ENCODE peak calls at places on chromosome 4, in six cellular contexts. F is sciatic nerve; P is hepatic stellate cell; D is Right ventricle myocardium superior; X is stimulated activated CD4-positive, alpha-beta T cell treated with anti-CD3 and anti-CD28 coated beads, TNF-alpha, amount 100 ng/mL, for 48 hours; O is CD8-positive, alpha-beta T cell. I is an unnamed sample.

GRCh38 chr4:84530871-84531270 is 31.8 kb upstream of the NKX6-1 start:
- DNase-seq in F (no peak), P (no peak), D (no peak), X (no peak), O (no peak), I (no peak)

GRCh38 chr4:33924239-33924638 is 2320.1 kb downstream of the ARAP2 start:
- DNase-seq in F (no peak), P (no peak), D (no peak), X (no peak), O (no peak), I (no peak)

GRCh38 chr4:115101675-115102074 is 11.7 kb downstream of the NDST4 start:
- DNase-seq in F (no peak), P (no peak), D (no peak), X (no peak), O (no peak), I (no peak)

GRCh38 chr4:158610790-158611189 is 60.9 kb downstream of the C4orf46 start:
- DNase-seq in F (no peak), P (no peak), D (no peak), X (no peak), O (no peak), I (no peak)

GRCh38 chr4:173469622-173470021 is 60.4 kb downstream of the HAND2 start:
- DNase-seq in F (no peak), P (no peak), D (no peak), X (no peak), O (no peak), I (no peak)

GRCh38 chr4:2441393-2442174 is 22.8 kb downstream of the CFAP99 start:
- DNase-seq in F (no peak), P (peak), D (peak), X (peak), O (peak), I (peak)

GRCh38 chr4:181685461-181685860 is 557.7 kb upstream of the TENM3 start:
- DNase-seq in F (no peak), P (no peak), D (no peak), X (no peak), O (no peak), I (no peak)

GRCh38 chr4:105619193-105619931 is 66.9 kb downstream of the ARHGEF38 start:
- DNase-seq in F (peak), P (no peak), D (peak), X (no peak), O (no peak), I (peak)

GRCh38 chr4:52670121-52670520 is 11.0 kb upstream of the USP46 start:
- DNase-seq in F (no peak), P (no peak), D (no peak), X (no peak), O (no peak), I (no peak)

GRCh38 chr4:142567199-142567598 is 278.9 kb downstream of the INPP4B start:
- DNase-seq in F (no peak), P (no peak), D (no peak), X (peak), O (peak), I (no peak)

GRCh38 chr4:37620174-37620573 is 66.0 kb downstream of the RELL1 start:
- DNase-seq in F (no peak), P (no peak), D (no peak), X (no peak), O (no peak), I (no peak)

GRCh38 chr4:31458813-31459212 is 738.6 kb downstream of the PCDH7 start:
- DNase-seq in F (no peak), P (no peak), D (no peak), X (no peak), O (no peak), I (no peak)

GRCh38 chr4:186920486-186920885 is 196.8 kb upstream of the FAT1 start:
- DNase-seq in F (no peak), P (peak), D (no peak), X (no peak), O (no peak), I (no peak)

GRCh38 chr4:173182403-173182802 is 13.8 kb downstream of the GALNT7 start:
- DNase-seq in F (no peak), P (peak), D (no peak), X (no peak), O (no peak), I (no peak)

GRCh38 chr4:2322227-2322626 is 60.3 kb upstream of the MXD4 start:
- DNase-seq in F (peak), P (no peak), D (no peak), X (no peak), O (no peak), I (no peak)

GRCh38 chr4:7139167-7139979 is 53.0 kb upstream of the SORCS2 start:
- DNase-seq in F (no peak), P (no peak), D (no peak), X (no peak), O (no peak), I (no peak)

GRCh38 chr4:2296621-2297601 is 35.0 kb upstream of the MXD4 start:
- DNase-seq in F (peak), P (no peak), D (no peak), X (no peak), O (no peak), I (no peak)

GRCh38 chr4:52825311-52826090 is 36.6 kb upstream of the RASL11B start:
- DNase-seq in F (no peak), P (no peak), D (no peak), X (no peak), O (no peak), I (no peak)

GRCh38 chr4:40559585-40560465 is 69.8 kb downstream of the RBM47 start:
- DNase-seq in F (no peak), P (no peak), D (no peak), X (no peak), O (no peak), I (no peak)

GRCh38 chr4:66911898-66912297 is 633.4 kb downstream of the CENPC start:
- DNase-seq in F (no peak), P (no peak), D (no peak), X (no peak), O (no peak), I (no peak)

GRCh38 chr4:182788197-182788596 is 129.0 kb downstream of the DCTD start:
- DNase-seq in F (no peak), P (no peak), D (no peak), X (no peak), O (no peak), I (no peak)

GRCh38 chr4:155818639-155819038 is 47.4 kb downstream of the ASIC5 start:
- DNase-seq in F (no peak), P (no peak), D (no peak), X (no peak), O (no peak), I (no peak)

GRCh38 chr4:19983072-19983471 is 268.6 kb upstream of the SLIT2 start:
- DNase-seq in F (no peak), P (peak), D (no peak), X (no peak), O (no peak), I (no peak)

GRCh38 chr4:114311745-114312144 is 286.9 kb upstream of the UGT8 start:
- DNase-seq in F (no peak), P (no peak), D (no peak), X (no peak), O (no peak), I (no peak)

GRCh38 chr4:128349921-128350320 is 62.3 kb upstream of the PGRMC2 start:
- DNase-seq in F (no peak), P (peak), D (no peak), X (no peak), O (no peak), I (no peak)

GRCh38 chr4:1113311-1114009 is at the start of gene RNF212:
- DNase-seq in F (no peak), P (peak), D (no peak), X (peak), O (peak), I (no peak)

GRCh38 chr4:33724685-33725084 is 2519.6 kb downstream of the ARAP2 start:
- DNase-seq in F (no peak), P (no peak), D (no peak), X (no peak), O (no peak), I (no peak)

GRCh38 chr4:14646831-14647230 is 355.4 kb upstream of the CPEB2 start:
- DNase-seq in F (no peak), P (no peak), D (no peak), X (no peak), O (no peak), I (no peak)

GRCh38 chr4:153151535-153152452 is 52.4 kb upstream of the TRIM2 start:
- DNase-seq in F (peak), P (no peak), D (peak), X (no peak), O (no peak), I (no peak)

GRCh38 chr4:111230265-111230664 is 607.4 kb upstream of the PITX2 start:
- DNase-seq in F (no peak), P (no peak), D (no peak), X (no peak), O (no peak), I (no peak)

GRCh38 chr4:140567722-140568121 is 1.0 kb downstream of the UCP1 start:
- DNase-seq in F (no peak), P (no peak), D (no peak), X (no peak), O (no peak), I (no peak)

GRCh38 chr4:151649461-151649860 is 111.3 kb downstream of the GATB start:
- DNase-seq in F (no peak), P (peak), D (no peak), X (no peak), O (no peak), I (no peak)

GRCh38 chr4:17494258-17494657 is 17.6 kb downstream of the QDPR start:
- DNase-seq in F (no peak), P (peak), D (no peak), X (no peak), O (no peak), I (peak)

GRCh38 chr4:138007572-138007971 is 234.6 kb downstream of the SLC7A11 start:
- DNase-seq in F (no peak), P (no peak), D (no peak), X (no peak), O (no peak), I (no peak)

GRCh38 chr4:129323630-129324029 is 227.7 kb downstream of the C4orf33 start:
- DNase-seq in F (no peak), P (no peak), D (no peak), X (no peak), O (no peak), I (no peak)

GRCh38 chr4:59339631-59340030 is 1860.5 kb upstream of the ADGRL3 start:
- DNase-seq in F (no peak), P (no peak), D (no peak), X (no peak), O (no peak), I (peak)